ENCODE peak calls at places on chromosomes 5 and 9, in eight cellular contexts. P is thyroid gland, K is heart right ventricle, R is HCT116, E is cardiac muscle cell, L is NT2/D1, C is mammary epithelial cell, J is neuronal stem cell. W is an unnamed sample. For H3K4me1, the result is how much of the 10 kb centered on the place peaks cover.

GRCh38 chr9:138069731-138070456 is 192.3 kb downstream of the CACNA1B start:
- DNase-seq in E (no peak), R (no peak), P (no peak), L (no peak), K (no peak), C (no peak), J (no peak), W (peak)

GRCh38 chr5:154794525-154795234 is 39.5 kb downstream of the LARP1 start:
- DNase-seq in L (no peak), E (no peak), K (no peak), P (no peak), J (no peak), R (no peak), C (no peak), W (no peak)

GRCh38 chr5:131357739-131358561 is 94.1 kb downstream of the CDC42SE2 start:
- DNase-seq in C (no peak), L (no peak), P (no peak), K (no peak), R (no peak), J (no peak), E (no peak), W (no peak)

GRCh38 chr5:107949688-107950341 is 279.1 kb upstream of the EFNA5 start:
- DNase-seq in E (no peak), P (no peak), K (no peak), L (no peak), J (no peak), R (no peak), C (no peak), W (no peak)

GRCh38 chr5:135750506-135750905 is 84.0 kb upstream of the SLC25A48 start:
- DNase-seq in C (no peak), K (no peak), E (no peak), J (no peak), L (no peak), P (no peak), R (no peak), W (no peak)

GRCh38 chr9:71895122-71895521 is 15.9 kb downstream of the ABHD17B start:
- DNase-seq in J (no peak), P (no peak), K (no peak), R (no peak), C (peak), E (no peak), L (no peak), W (no peak)

GRCh38 chr5:67493676-67494075 is 297.1 kb upstream of the CD180 start:
- DNase-seq in R (peak), J (no peak), L (peak), K (peak), P (peak), E (peak), C (peak), W (no peak)

GRCh38 chr9:120252248-120252647 is 327.7 kb downstream of the CDK5RAP2 start:
- DNase-seq in C (no peak), L (no peak), K (no peak), E (peak), P (no peak), R (no peak), J (no peak), W (no peak)

GRCh38 chr5:139698461-139699146 is 50.5 kb downstream of the CXXC5 start:
- DNase-seq in E (peak), C (peak), J (peak), K (peak), R (no peak), L (no peak), P (peak), W (peak)

GRCh38 chr9:123011878-123012528 is 21.5 kb upstream of the GPR21 start:
- DNase-seq in P (no peak), L (no peak), K (no peak), E (no peak), R (no peak), J (no peak), C (no peak), W (no peak)

GRCh38 chr9:114898741-114899140 is 31.6 kb downstream of the TNFSF8 start:
- DNase-seq in C (no peak), L (no peak), P (peak), R (no peak), K (peak), E (no peak), J (no peak), W (no peak)

GRCh38 chr5:68958428-68958827 is 135.4 kb upstream of the SLC30A5 start:
- DNase-seq in J (no peak), E (no peak), C (no peak), K (no peak), L (no peak), R (no peak), P (no peak), W (no peak)

GRCh38 chr9:114196924-114197570 is 41.7 kb downstream of the COL27A1 start:
- DNase-seq in R (no peak), P (no peak), K (no peak), C (no peak), J (no peak), E (no peak), L (no peak), W (no peak)

GRCh38 chr5:131532016-131532640 is 102.9 kb downstream of the RAPGEF6 start:
- DNase-seq in L (no peak), C (no peak), K (no peak), P (no peak), E (no peak), R (no peak), J (no peak), W (no peak)

GRCh38 chr9:70466976-70467551 is 52.6 kb upstream of the KLF9 start:
- DNase-seq in K (no peak), P (no peak), J (no peak), L (no peak), E (no peak), R (no peak), C (peak), W (no peak)

GRCh38 chr5:6504677-6505414 is 56.2 kb downstream of the UBE2QL1 start:
- DNase-seq in K (no peak), J (no peak), R (no peak), C (peak), E (no peak), L (no peak), P (no peak), W (no peak)

GRCh38 chr5:172868436-172868923 is 34.4 kb downstream of the ERGIC1 start:
- DNase-seq in R (peak), K (no peak), L (no peak), P (no peak), C (peak), J (no peak), E (no peak), W (no peak)

GRCh38 chr5:103466494-103466893 is 96.1 kb downstream of the NUDT12 start:
- DNase-seq in E (no peak), R (no peak), C (peak), L (no peak), J (no peak), P (no peak), K (no peak), W (no peak)

GRCh38 chr5:43294226-43294625 is 19.0 kb downstream of the HMGCS1 start:
- DNase-seq in E (no peak), P (no peak), K (no peak), C (no peak), J (no peak), L (no peak), R (no peak), W (no peak)

GRCh38 chr5:146667633-146668032 is 151.6 kb upstream of the GPR151 start:
- DNase-seq in E (no peak), J (no peak), R (no peak), L (no peak), C (peak), K (no peak), P (no peak), W (no peak)

GRCh38 chr9:14383296-14383695 is 69.4 kb upstream of the NFIB start:
- DNase-seq in K (no peak), J (no peak), R (no peak), L (no peak), E (peak), C (no peak), P (peak), W (no peak)

GRCh38 chr9:84293001-84293798 is 47.4 kb downstream of the SLC28A3 start:
- DNase-seq in K (no peak), J (no peak), P (no peak), C (no peak), E (no peak), L (no peak), R (no peak), W (no peak)

GRCh38 chr5:141618030-141618803 is 583 bp downstream of the DIAPH1 start:
- DNase-seq in K (peak), L (no peak), R (peak), C (peak), E (peak), P (peak), J (peak), W (peak)

GRCh38 chr9:116566677-116567488 is 120.2 kb upstream of the TRIM32 start:
- DNase-seq in L (no peak), C (no peak), E (peak), R (no peak), J (no peak), K (no peak), P (no peak), W (no peak)

GRCh38 chr9:86660146-86660545 is 287.2 kb downstream of the GAS1 start:
- DNase-seq in K (no peak), P (no peak), C (peak), J (no peak), L (no peak), E (no peak), R (no peak), W (no peak)

GRCh38 chr9:137028281-137029057 is 432 bp upstream of the ABCA2 start:
- DNase-seq in R (no peak), L (no peak), E (peak), P (peak), C (peak), K (peak), J (peak), W (peak)

GRCh38 chr5:57750891-57751290 is 268.3 kb upstream of the ACTBL2 start:
- DNase-seq in E (no peak), C (no peak), K (no peak), J (no peak), L (no peak), R (no peak), P (no peak), W (no peak)

GRCh38 chr5:62386824-62387223 is 16.9 kb downstream of the DIMT1 start:
- DNase-seq in K (no peak), R (no peak), L (no peak), C (no peak), P (no peak), J (no peak), E (no peak), W (no peak)

GRCh38 chr9:121784706-121785426 is 133.4 kb downstream of the DAB2IP start:
- DNase-seq in C (no peak), E (no peak), L (no peak), P (no peak), K (no peak), J (no peak), R (no peak), W (no peak)

GRCh38 chr9:114911167-114911821 is 19.1 kb downstream of the TNFSF8 start:
- DNase-seq in E (peak), K (no peak), C (peak), L (peak), J (peak), R (no peak), P (peak), W (no peak)

GRCh38 chr9:134638503-134639090 is 3.0 kb upstream of the COL5A1 start:
- DNase-seq in K (no peak), L (no peak), J (no peak), E (no peak), C (no peak), R (no peak), P (no peak), W (no peak)

GRCh38 chr5:1111727-1112289 is at the start of gene SLC12A7:
- DNase-seq in K (peak), L (no peak), J (peak), C (peak), P (peak), R (no peak), E (peak), W (peak)
- H3K4me1 ChIP-seq in K (under half), L (under half), J (under half), C (under half), P (under half), R (under half), E (under half), W (under half)

DNA sequence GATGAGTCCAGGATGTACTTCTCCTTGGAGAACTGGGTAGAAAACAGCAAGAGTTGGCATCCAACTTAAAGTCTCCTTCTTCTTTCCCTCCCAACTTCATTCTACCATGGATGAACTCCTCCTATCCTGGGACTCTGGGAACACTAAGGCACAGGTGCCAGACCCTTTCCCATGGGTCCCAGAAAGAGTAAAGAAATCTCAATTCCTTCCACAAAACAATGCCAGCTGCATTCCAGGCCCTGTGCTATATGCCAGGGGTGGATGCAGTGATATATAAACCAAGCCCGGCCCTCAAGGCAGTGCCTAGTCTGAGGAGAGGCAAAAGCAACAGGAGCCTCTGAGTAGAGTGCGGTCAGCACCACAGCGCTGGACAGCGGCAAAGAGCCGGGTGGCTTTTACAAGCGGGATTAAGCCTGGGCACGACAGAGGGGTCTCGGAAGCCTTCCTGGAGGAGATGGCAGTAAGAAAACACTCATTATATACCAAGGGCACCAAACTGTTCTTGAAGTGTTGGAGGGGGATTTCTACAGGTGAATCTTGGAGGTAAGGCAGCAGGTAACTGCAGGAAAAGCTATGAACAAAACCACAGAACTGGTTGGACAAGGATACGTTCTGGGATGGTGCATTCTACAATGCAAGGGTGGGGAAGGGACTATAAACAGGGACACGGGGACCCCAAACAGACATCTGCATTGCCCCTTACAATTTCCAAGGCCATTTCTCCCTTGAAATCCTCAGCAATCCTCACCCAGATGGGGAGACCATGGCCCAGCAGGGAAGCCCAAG is 16.4 kb upstream of the TOR2A start:
- DNase-seq in L (no peak), J (no peak), C (no peak), P (peak), R (no peak), K (no peak), E (peak), W (no peak)
- H3K4me1 ChIP-seq in L (under half), J (under half), C (under half), P (under half), R (under half), K (under half), E (under half), W (under half)

DNA sequence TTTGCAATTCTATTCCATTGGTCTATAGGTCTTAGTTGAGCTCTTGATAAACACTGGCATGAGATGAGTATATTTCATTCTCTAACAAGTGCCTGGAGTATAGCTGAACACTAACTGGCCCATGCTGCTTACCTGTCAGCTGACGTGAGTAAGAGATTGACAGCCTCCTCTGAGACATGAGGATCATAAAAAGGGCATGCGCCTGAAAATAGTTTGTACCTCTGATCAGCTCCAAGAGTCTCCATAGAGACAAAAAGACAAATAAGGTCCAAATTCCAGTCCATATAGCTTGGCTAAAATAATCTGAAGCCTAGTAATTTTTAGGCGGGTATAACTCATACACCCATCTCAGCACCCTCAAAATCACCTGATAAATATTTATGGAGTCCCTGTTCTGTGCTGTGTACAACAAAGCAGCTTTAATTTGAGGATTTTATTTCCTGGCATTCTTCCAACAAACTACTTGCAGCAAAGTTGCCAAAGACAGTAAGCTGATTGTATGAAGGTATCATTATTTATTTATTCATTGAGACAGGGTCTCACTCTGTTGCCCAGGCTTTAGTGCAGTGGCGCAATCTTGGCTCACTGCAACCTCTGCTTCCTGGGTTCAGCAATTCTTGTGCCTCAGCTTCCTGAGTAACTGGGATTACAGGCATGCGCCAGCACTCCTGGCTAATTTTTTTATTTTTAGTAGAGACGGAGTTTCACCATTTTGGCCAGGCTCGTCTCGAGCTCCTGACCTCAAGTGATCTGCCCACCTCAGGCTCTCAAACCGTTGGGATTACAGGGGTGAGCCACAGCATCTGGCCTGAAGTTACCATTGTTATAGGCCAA is 16.2 kb upstream of the FSD1L start:
- DNase-seq in R (no peak), C (no peak), P (no peak), K (no peak), L (no peak), E (no peak), J (no peak), W (no peak)
- H3K4me1 ChIP-seq in R (under half), C (under half), P (under half), K (under half), L (under half), E (under half), J (under half), W (under half)

DNA sequence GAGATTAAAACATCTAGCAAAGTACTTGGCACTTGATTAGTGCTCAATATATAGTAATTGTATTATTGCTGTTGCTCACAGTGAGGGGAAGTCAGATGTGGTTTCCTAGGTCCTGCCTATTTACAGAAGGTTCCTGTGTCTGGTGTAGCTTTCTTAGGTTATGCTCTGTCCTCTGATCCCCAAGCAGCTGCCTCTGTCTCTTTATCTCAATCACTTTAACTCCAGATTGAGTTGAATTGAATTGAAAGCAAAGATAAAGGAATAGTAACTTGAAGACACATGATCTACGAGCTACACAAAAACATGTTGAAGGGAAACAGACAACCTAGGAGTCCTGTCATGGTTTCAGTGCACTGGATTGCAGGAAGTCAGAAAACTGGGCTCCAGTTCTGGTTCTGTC is 113.9 kb upstream of the ADAMTSL1 start:
- DNase-seq in K (no peak), R (no peak), L (no peak), E (peak), C (no peak), P (no peak), J (no peak), W (no peak)
- H3K4me1 ChIP-seq in K (under half), R (under half), L (under half), E (under half), C (under half), P (under half), J (under half), W (under half)

GRCh38 chr9:133122167-133122550 is 1.1 kb upstream of the RALGDS start:
- DNase-seq in L (no peak), C (no peak), E (no peak), R (no peak), J (no peak), K (no peak), P (no peak), W (no peak)
- H3K4me1 ChIP-seq in L (under half), C (under half), E (half or more), R (under half), J (under half), K (half or more), P (half or more), W (half or more)

W was measured in upper lobe of right lung.